ENCODE peak calls at places on chromosomes 4 and X, in eight cellular contexts. O, J, C, R, I, S, N and T are unnamed samples.

GRCh38 chrX:3548743-3549441 is 164.6 kb downstream of the PRKX start:
- DNase-seq in O (peak), J (no peak), C (no peak), R (peak), I (no peak), S (no peak), N (no peak), T (no peak)

GRCh38 chrX:47030339-47030738 is 47.9 kb upstream of the RGN start:
- DNase-seq in O (peak), J (no peak), C (no peak), R (peak), I (no peak), S (peak), N (no peak), T (no peak)

GRCh38 chrX:66756717-66757116 is 117.8 kb upstream of the EDA2R start:
- DNase-seq in O (no peak), J (no peak), C (no peak), R (no peak), I (no peak), S (no peak), N (no peak), T (no peak)

GRCh38 chrX:63922221-63922620 is 137.2 kb upstream of the ARHGEF9 start:
- DNase-seq in O (peak), J (no peak), C (no peak), R (no peak), I (no peak), S (no peak), N (no peak), T (no peak)

GRCh38 chrX:38654302-38654701 is 93.0 kb downstream of the TSPAN7 start:
- DNase-seq in O (peak), J (no peak), C (no peak), R (peak), I (no peak), S (peak), N (no peak), T (no peak)

GRCh38 chr4:92535599-92535998 is 231.8 kb downstream of the GRID2 start:
- DNase-seq in O (no peak), J (no peak), C (no peak), R (no peak), I (no peak), S (no peak), N (no peak), T (no peak)

GRCh38 chrX:24796204-24796603 is 102.5 kb downstream of the POLA1 start:
- DNase-seq in O (no peak), J (no peak), C (no peak), R (no peak), I (no peak), S (no peak), N (no peak), T (no peak)

GRCh38 chrX:53354669-53355068 is 67.8 kb downstream of the SMC1A start:
- DNase-seq in O (peak), J (no peak), C (no peak), R (no peak), I (no peak), S (peak), N (no peak), T (no peak)

GRCh38 chr4:46404961-46405360 is 15.0 kb upstream of the GABRA2 start:
- DNase-seq in O (no peak), J (no peak), C (no peak), R (no peak), I (no peak), S (no peak), N (peak), T (no peak)

GRCh38 chr4:77446611-77447010 is 159.0 kb upstream of the CXCL13 start:
- DNase-seq in O (no peak), J (no peak), C (no peak), R (no peak), I (no peak), S (no peak), N (no peak), T (no peak)

GRCh38 chr4:70714061-70714468 is 7.7 kb upstream of the RUFY3 start:
- DNase-seq in O (no peak), J (no peak), C (no peak), R (no peak), I (no peak), S (peak), N (peak), T (no peak)

GRCh38 chr4:80425701-80426100 is 90.2 kb downstream of the CFAP299 start:
- DNase-seq in O (no peak), J (no peak), C (no peak), R (no peak), I (no peak), S (no peak), N (no peak), T (no peak)

GRCh38 chr4:151990201-151990600 is 229.4 kb upstream of the GATB start:
- DNase-seq in O (peak), J (no peak), C (no peak), R (no peak), I (no peak), S (no peak), N (no peak), T (no peak)

GRCh38 chr4:78040431-78040830 is 16.7 kb upstream of the FRAS1 start:
- DNase-seq in O (no peak), J (no peak), C (no peak), R (no peak), I (no peak), S (no peak), N (no peak), T (no peak)

GRCh38 chr4:3783691-3784306 is 17.6 kb downstream of the ADRA2C start:
- DNase-seq in O (peak), J (no peak), C (no peak), R (no peak), I (no peak), S (peak), N (no peak), T (no peak)
- TF ChIP-seq EP300 in O (no peak), J (no peak), C (no peak), R (no peak), I (no peak), S (no peak), N (no peak), T (no peak)

DNA sequence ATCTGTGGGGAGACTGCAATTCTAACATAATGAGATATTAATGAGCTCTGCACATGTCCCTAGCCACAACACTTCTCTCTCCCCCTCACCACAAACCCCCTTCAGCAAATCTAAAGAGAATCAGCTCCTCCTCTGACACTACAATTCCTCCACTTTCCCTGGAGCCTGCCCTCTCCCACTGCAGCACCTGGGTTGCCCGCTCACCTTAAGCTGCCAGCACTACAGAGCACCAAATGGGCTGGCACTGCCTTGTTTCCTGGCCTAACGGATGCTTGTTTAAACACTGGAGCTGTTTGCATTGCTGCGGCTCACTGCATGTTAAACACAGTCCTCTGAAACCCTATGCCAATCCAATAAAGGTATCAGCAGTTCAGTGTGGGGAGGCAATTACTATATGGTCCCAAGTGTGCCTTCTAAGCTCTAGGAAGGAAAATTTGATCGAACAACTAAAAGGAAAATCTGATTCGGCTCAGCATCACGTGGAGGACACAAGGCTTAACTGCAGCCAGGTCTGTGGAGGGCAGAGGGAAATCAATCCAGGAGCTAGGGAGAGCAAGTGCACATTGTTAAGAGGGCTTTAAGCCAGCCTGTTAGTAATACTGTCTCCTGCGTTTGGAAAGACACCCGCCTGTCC is 232.3 kb downstream of the MAML3 start:
- DNase-seq in O (no peak), J (no peak), C (no peak), R (no peak), I (no peak), S (no peak), N (peak), T (peak)
- TF ChIP-seq EP300 in O (no peak), J (no peak), C (no peak), R (no peak), I (no peak), S (no peak), N (no peak), T (no peak)

GRCh38 chr4:25283948-25284347 is 28.6 kb upstream of the ZCCHC4 start:
- DNase-seq in O (no peak), J (no peak), C (no peak), R (no peak), I (no peak), S (no peak), N (no peak), T (no peak)
- TF ChIP-seq EP300 in O (no peak), J (no peak), C (no peak), R (no peak), I (no peak), S (no peak), N (no peak), T (no peak)

GRCh38 chrX:103586659-103587058 is 1.3 kb downstream of the TCEAL4 start:
- DNase-seq in O (no peak), J (no peak), C (no peak), R (no peak), I (no peak), S (no peak), N (no peak), T (no peak)

GRCh38 chrX:103584606-103585005 is 709 bp upstream of the TCEAL4 start:
- DNase-seq in O (peak), J (no peak), C (no peak), R (peak), I (no peak), S (no peak), N (no peak), T (no peak)

GRCh38 chrX:103586314-103586646 is 965 bp downstream of the TCEAL4 start:
- DNase-seq in O (no peak), J (no peak), C (no peak), R (peak), I (no peak), S (no peak), N (no peak), T (peak)

DNA sequence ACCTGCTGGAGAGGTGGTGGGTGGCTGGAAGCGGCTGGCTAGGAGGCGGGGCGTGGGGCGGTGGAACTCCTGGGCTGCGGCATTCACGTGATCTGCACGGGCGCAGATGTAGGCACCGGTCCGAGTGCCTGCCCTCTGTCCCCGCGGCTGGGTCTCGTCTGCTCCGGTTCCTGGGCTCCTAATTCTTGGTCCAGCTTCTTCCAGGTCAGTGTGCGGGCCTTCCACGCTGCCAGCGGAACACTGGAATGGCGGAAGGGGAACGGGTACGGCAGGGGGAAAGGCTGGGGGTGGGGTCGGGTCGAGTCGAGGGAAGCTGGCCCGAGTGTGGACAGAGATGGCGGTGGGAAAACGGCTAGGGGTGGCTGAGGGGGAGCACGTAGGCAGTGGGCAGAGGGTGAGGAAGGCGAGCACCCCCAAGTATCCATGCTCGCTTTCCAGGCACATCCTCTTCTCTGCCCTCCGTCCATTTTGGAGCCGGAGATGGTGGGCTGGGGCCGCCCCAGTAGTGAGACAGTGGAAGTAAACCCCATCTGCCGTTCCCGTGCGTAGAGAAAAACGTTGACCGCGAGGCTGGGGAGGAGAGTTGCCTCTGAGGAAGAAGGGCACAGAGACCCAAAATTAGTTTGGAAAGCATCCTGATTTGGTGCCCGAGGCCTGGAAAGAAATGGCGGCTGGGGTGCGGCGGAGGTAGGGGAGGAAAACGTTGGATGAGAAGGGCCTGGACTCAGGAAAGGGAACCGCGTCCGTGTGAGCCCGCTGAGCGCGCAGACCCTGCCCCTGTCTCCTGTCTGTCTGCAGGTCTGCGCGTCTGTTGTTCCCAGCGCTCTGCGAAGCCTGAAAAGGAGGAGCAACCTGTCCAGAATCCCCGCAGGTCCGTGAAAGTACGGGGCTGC is at the start of gene TCEAL4:
- DNase-seq in O (peak), J (peak), C (peak), R (peak), I (peak), S (peak), N (peak), T (peak)
- TF ChIP-seq EP300 in O (no peak), J (no peak), C (peak), R (no peak), I (no peak), S (no peak), N (no peak), T (no peak)

DNA sequence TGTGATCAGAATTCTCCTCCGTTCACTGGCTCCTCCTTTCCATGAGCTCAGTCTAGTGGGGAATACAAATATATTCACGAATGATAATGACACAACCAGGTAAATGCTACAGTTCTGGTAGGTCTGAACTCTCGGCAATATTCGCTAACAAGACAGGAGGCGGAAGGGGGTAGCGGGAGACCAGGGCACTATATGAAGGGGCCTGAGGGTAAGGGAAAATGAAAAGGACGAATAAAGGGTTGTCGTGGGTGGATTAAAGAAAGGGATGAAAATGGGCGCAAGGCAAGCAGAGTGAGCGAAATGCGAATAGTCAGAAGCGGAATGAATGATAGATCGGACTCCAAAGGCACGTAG is 743 bp downstream of the NKAP start:
- DNase-seq in O (peak), J (no peak), C (no peak), R (no peak), I (no peak), S (no peak), N (no peak), T (no peak)
- TF ChIP-seq EP300 in O (no peak), J (no peak), C (no peak), R (no peak), I (no peak), S (no peak), N (no peak), T (no peak)

GRCh38 chrX:73581002-73581628 is 18.1 kb downstream of the CHIC1 start:
- DNase-seq in O (no peak), J (no peak), C (no peak), R (no peak), I (no peak), S (no peak), N (no peak), T (no peak)

DNA sequence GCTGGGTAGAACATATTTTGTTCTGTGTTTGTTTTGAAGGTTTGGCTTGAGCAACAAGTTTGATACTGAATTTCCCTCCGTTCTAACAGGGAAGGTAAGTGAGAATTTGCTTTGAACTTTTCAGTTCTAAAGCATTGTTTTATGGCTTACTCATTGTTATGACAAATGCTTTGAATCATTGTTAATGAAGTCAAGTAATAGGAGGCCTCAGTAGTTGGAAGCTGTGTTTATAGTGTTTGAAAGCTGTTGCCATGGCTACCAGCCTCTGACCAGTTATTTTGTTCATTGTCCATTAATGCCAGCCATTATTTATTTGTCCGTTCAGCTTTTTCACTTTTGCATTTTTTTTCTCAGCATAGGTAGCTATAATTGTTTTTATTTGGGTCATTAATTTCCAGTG is 14.4 kb downstream of the CHIC1 start:
- DNase-seq in O (peak), J (no peak), C (no peak), R (no peak), I (no peak), S (no peak), N (no peak), T (no peak)
- TF ChIP-seq EP300 in O (no peak), J (no peak), C (no peak), R (no peak), I (no peak), S (no peak), N (no peak), T (no peak)